ENCODE peak calls at places on chromosomes 5 and 9, in five cellular contexts. D is NCI-H1092, I is left ventricle myocardium superior, K is SHP77, E is Calu3. S is an unnamed sample.

GRCh38 chr5:139635606-139636206 is 12.4 kb upstream of the CXXC5 start:
- DNase-seq in D (peak), K (peak), E (peak), I (peak), S (no peak)

GRCh38 chr5:173733831-173734491 is 117.5 kb upstream of the BOD1 start:
- DNase-seq in K (peak), E (no peak), D (no peak), I (no peak), S (no peak)

GRCh38 chr5:98504488-98504887 is 269.0 kb upstream of the RGMB start:
- DNase-seq in D (no peak), I (no peak), K (no peak), E (no peak), S (no peak)

GRCh38 chr9:138071292-138071691 is 193.7 kb downstream of the CACNA1B start:
- DNase-seq in K (no peak), I (no peak), D (no peak), E (no peak), S (no peak)

GRCh38 chr5:125199968-125200841 is 453.8 kb upstream of the ZNF608 start:
- DNase-seq in I (peak), D (peak), E (no peak), K (peak), S (no peak)

GRCh38 chr9:16501098-16501663 is 369.3 kb downstream of the BNC2 start:
- DNase-seq in E (no peak), I (no peak), K (no peak), D (no peak), S (no peak)

GRCh38 chr9:121278535-121279169 is 10.7 kb downstream of the GSN start:
- DNase-seq in D (no peak), I (peak), K (no peak), E (peak), S (no peak)

GRCh38 chr5:171641891-171642290 is 143.7 kb upstream of the SMIM23 start:
- DNase-seq in I (no peak), D (no peak), K (no peak), E (no peak), S (no peak)

GRCh38 chr5:164600166-164600715 is 1094.8 kb downstream of the MAT2B start:
- DNase-seq in K (no peak), D (no peak), E (no peak), I (no peak), S (no peak)

GRCh38 chr5:60959156-60959555 is 14.2 kb downstream of the NDUFAF2 start:
- DNase-seq in I (no peak), K (no peak), E (no peak), D (no peak), S (no peak)

GRCh38 chr5:104062495-104063377 is 500.1 kb upstream of the NUDT12 start:
- DNase-seq in I (no peak), K (no peak), D (no peak), E (peak), S (no peak)

GRCh38 chr9:135896626-135897025 is 10.7 kb downstream of the CAMSAP1 start:
- DNase-seq in I (no peak), D (no peak), K (no peak), E (no peak), S (no peak)

GRCh38 chr5:40755093-40755406 is 711 bp downstream of the TTC33 start:
- DNase-seq in K (peak), D (peak), E (peak), I (peak), S (no peak)

GRCh38 chr5:110329955-110330354 is 396.5 kb downstream of the TMEM232 start:
- DNase-seq in D (no peak), E (no peak), I (no peak), K (no peak), S (no peak)

GRCh38 chr9:101029300-101030021 is 934 bp downstream of the PLPPR1 start:
- DNase-seq in E (no peak), K (no peak), I (no peak), D (no peak), S (no peak)

GRCh38 chr5:96691503-96692303 is 29.5 kb downstream of the CAST start:
- DNase-seq in D (no peak), E (no peak), K (no peak), I (no peak), S (no peak)

GRCh38 chr9:72665421-72665820 is 144.0 kb downstream of the TMC1 start:
- DNase-seq in E (no peak), D (no peak), K (no peak), I (no peak), S (no peak)

GRCh38 chr9:127642047-127642740 is 30.1 kb downstream of the STXBP1 start:
- DNase-seq in E (no peak), K (no peak), D (no peak), I (no peak), S (no peak)

GRCh38 chr5:6708814-6709213 is 4.4 kb upstream of the TENT4A start:
- DNase-seq in K (peak), I (peak), D (no peak), E (no peak), S (no peak)

GRCh38 chr5:86909461-86909881 is 291.7 kb downstream of the COX7C start:
- DNase-seq in K (no peak), E (no peak), I (no peak), D (no peak), S (no peak)

GRCh38 chr5:16935271-16936149 is 578 bp downstream of the MYO10 start:
- DNase-seq in D (peak), I (peak), E (peak), K (no peak), S (no peak)

S was measured in D721Med.